ENCODE peak calls at places on chromosomes 5 and 9, in ten cellular contexts. One of them, this sample, is unnamed.

GRCh38 chr9:34546834-34547827 is 24.3 kb upstream of the ENHO start:
- DNase-seq in upper lobe of right lung: peak
- DNase-seq in prostate gland: peak
- DNase-seq in GM20000: no peak
- DNase-seq in CD8-positive, alpha-beta T cell: peak
- DNase-seq in heart right ventricle: peak
- DNase-seq in SK-N-SH: peak
- DNase-seq in cardiac muscle cell: peak
- DNase-seq in natural killer cell: no peak
- DNase-seq in uterus: peak
- DNase-seq in this sample: peak

GRCh38 chr9:137757139-137757538 is 120.4 kb upstream of the CACNA1B start:
- DNase-seq in upper lobe of right lung: no peak
- DNase-seq in prostate gland: peak
- DNase-seq in GM20000: no peak
- DNase-seq in CD8-positive, alpha-beta T cell: no peak
- DNase-seq in heart right ventricle: peak
- DNase-seq in SK-N-SH: peak
- DNase-seq in cardiac muscle cell: no peak
- DNase-seq in natural killer cell: no peak
- DNase-seq in uterus: no peak
- DNase-seq in this sample: no peak

GRCh38 chr5:177336112-177336511 is 15.4 kb downstream of the LMAN2 start:
- DNase-seq in upper lobe of right lung: no peak
- DNase-seq in prostate gland: no peak
- DNase-seq in GM20000: no peak
- DNase-seq in CD8-positive, alpha-beta T cell: no peak
- DNase-seq in heart right ventricle: no peak
- DNase-seq in SK-N-SH: peak
- DNase-seq in cardiac muscle cell: peak
- DNase-seq in natural killer cell: no peak
- DNase-seq in uterus: no peak
- DNase-seq in this sample: no peak

GRCh38 chr5:97297063-97297715 is 114.1 kb upstream of the RIOK2 start:
- DNase-seq in upper lobe of right lung: no peak
- DNase-seq in prostate gland: no peak
- DNase-seq in GM20000: peak
- DNase-seq in CD8-positive, alpha-beta T cell: no peak
- DNase-seq in heart right ventricle: no peak
- DNase-seq in SK-N-SH: peak
- DNase-seq in cardiac muscle cell: peak
- DNase-seq in natural killer cell: no peak
- DNase-seq in uterus: no peak
- DNase-seq in this sample: peak

GRCh38 chr9:15115041-15115440 is 192.0 kb downstream of the TTC39B start:
- DNase-seq in upper lobe of right lung: no peak
- DNase-seq in prostate gland: no peak
- DNase-seq in GM20000: no peak
- DNase-seq in CD8-positive, alpha-beta T cell: no peak
- DNase-seq in heart right ventricle: no peak
- DNase-seq in SK-N-SH: no peak
- DNase-seq in cardiac muscle cell: no peak
- DNase-seq in natural killer cell: no peak
- DNase-seq in uterus: no peak
- DNase-seq in this sample: no peak

GRCh38 chr9:90306118-90306517 is 336.5 kb downstream of the DIRAS2 start:
- DNase-seq in upper lobe of right lung: no peak
- DNase-seq in prostate gland: no peak
- DNase-seq in GM20000: no peak
- DNase-seq in CD8-positive, alpha-beta T cell: no peak
- DNase-seq in heart right ventricle: no peak
- DNase-seq in SK-N-SH: no peak
- DNase-seq in cardiac muscle cell: no peak
- DNase-seq in natural killer cell: no peak
- DNase-seq in uterus: no peak
- DNase-seq in this sample: no peak

GRCh38 chr9:98850851-98851729 is 43.6 kb downstream of the GALNT12 start:
- DNase-seq in upper lobe of right lung: no peak
- DNase-seq in prostate gland: no peak
- DNase-seq in GM20000: no peak
- DNase-seq in CD8-positive, alpha-beta T cell: no peak
- DNase-seq in heart right ventricle: no peak
- DNase-seq in SK-N-SH: no peak
- DNase-seq in cardiac muscle cell: no peak
- DNase-seq in natural killer cell: no peak
- DNase-seq in uterus: no peak
- DNase-seq in this sample: no peak

GRCh38 chr5:53331463-53331862 is 149.0 kb upstream of the FST start:
- DNase-seq in upper lobe of right lung: no peak
- DNase-seq in prostate gland: no peak
- DNase-seq in GM20000: no peak
- DNase-seq in CD8-positive, alpha-beta T cell: no peak
- DNase-seq in heart right ventricle: no peak
- DNase-seq in SK-N-SH: no peak
- DNase-seq in cardiac muscle cell: no peak
- DNase-seq in natural killer cell: no peak
- DNase-seq in uterus: no peak
- DNase-seq in this sample: no peak

GRCh38 chr9:125750656-125751035 is 3.5 kb downstream of the PBX3 start:
- DNase-seq in upper lobe of right lung: no peak
- DNase-seq in prostate gland: no peak
- DNase-seq in GM20000: no peak
- DNase-seq in CD8-positive, alpha-beta T cell: no peak
- DNase-seq in heart right ventricle: no peak
- DNase-seq in SK-N-SH: peak
- DNase-seq in cardiac muscle cell: peak
- DNase-seq in natural killer cell: no peak
- DNase-seq in uterus: no peak
- DNase-seq in this sample: no peak

GRCh38 chr5:79020861-79021561 is 35.9 kb upstream of the ARSB start:
- DNase-seq in upper lobe of right lung: peak
- DNase-seq in prostate gland: peak
- DNase-seq in GM20000: peak
- DNase-seq in CD8-positive, alpha-beta T cell: peak
- DNase-seq in heart right ventricle: peak
- DNase-seq in SK-N-SH: peak
- DNase-seq in cardiac muscle cell: peak
- DNase-seq in natural killer cell: no peak
- DNase-seq in uterus: peak
- DNase-seq in this sample: peak

GRCh38 chr9:91898451-91899433 is 51.3 kb downstream of the ROR2 start:
- DNase-seq in upper lobe of right lung: no peak
- DNase-seq in prostate gland: peak
- DNase-seq in GM20000: no peak
- DNase-seq in CD8-positive, alpha-beta T cell: no peak
- DNase-seq in heart right ventricle: no peak
- DNase-seq in SK-N-SH: peak
- DNase-seq in cardiac muscle cell: no peak
- DNase-seq in natural killer cell: no peak
- DNase-seq in uterus: peak
- DNase-seq in this sample: no peak

GRCh38 chr5:15183520-15183919 is 311.9 kb upstream of the ANKH start:
- DNase-seq in upper lobe of right lung: no peak
- DNase-seq in prostate gland: no peak
- DNase-seq in GM20000: no peak
- DNase-seq in CD8-positive, alpha-beta T cell: no peak
- DNase-seq in heart right ventricle: no peak
- DNase-seq in SK-N-SH: no peak
- DNase-seq in cardiac muscle cell: peak
- DNase-seq in natural killer cell: no peak
- DNase-seq in uterus: no peak
- DNase-seq in this sample: no peak

GRCh38 chr9:20606637-20607036 is 15.7 kb downstream of the MLLT3 start:
- DNase-seq in upper lobe of right lung: no peak
- DNase-seq in prostate gland: no peak
- DNase-seq in GM20000: no peak
- DNase-seq in CD8-positive, alpha-beta T cell: no peak
- DNase-seq in heart right ventricle: peak
- DNase-seq in SK-N-SH: no peak
- DNase-seq in cardiac muscle cell: no peak
- DNase-seq in natural killer cell: no peak
- DNase-seq in uterus: no peak
- DNase-seq in this sample: no peak

GRCh38 chr9:20608582-20608981 is 13.7 kb downstream of the MLLT3 start:
- DNase-seq in upper lobe of right lung: no peak
- DNase-seq in prostate gland: no peak
- DNase-seq in GM20000: no peak
- DNase-seq in CD8-positive, alpha-beta T cell: no peak
- DNase-seq in heart right ventricle: no peak
- DNase-seq in SK-N-SH: no peak
- DNase-seq in cardiac muscle cell: no peak
- DNase-seq in natural killer cell: no peak
- DNase-seq in uterus: no peak
- DNase-seq in this sample: no peak

GRCh38 chr9:20616808-20617207 is 5.5 kb downstream of the MLLT3 start:
- DNase-seq in upper lobe of right lung: no peak
- DNase-seq in prostate gland: no peak
- DNase-seq in GM20000: no peak
- DNase-seq in CD8-positive, alpha-beta T cell: no peak
- DNase-seq in heart right ventricle: no peak
- DNase-seq in SK-N-SH: no peak
- DNase-seq in cardiac muscle cell: no peak
- DNase-seq in natural killer cell: no peak
- DNase-seq in uterus: no peak
- DNase-seq in this sample: no peak

GRCh38 chr9:20614602-20615216 is 7.6 kb downstream of the MLLT3 start:
- DNase-seq in upper lobe of right lung: no peak
- DNase-seq in prostate gland: no peak
- DNase-seq in GM20000: no peak
- DNase-seq in CD8-positive, alpha-beta T cell: no peak
- DNase-seq in heart right ventricle: no peak
- DNase-seq in SK-N-SH: no peak
- DNase-seq in cardiac muscle cell: no peak
- DNase-seq in natural killer cell: no peak
- DNase-seq in uterus: no peak
- DNase-seq in this sample: no peak

DNA sequence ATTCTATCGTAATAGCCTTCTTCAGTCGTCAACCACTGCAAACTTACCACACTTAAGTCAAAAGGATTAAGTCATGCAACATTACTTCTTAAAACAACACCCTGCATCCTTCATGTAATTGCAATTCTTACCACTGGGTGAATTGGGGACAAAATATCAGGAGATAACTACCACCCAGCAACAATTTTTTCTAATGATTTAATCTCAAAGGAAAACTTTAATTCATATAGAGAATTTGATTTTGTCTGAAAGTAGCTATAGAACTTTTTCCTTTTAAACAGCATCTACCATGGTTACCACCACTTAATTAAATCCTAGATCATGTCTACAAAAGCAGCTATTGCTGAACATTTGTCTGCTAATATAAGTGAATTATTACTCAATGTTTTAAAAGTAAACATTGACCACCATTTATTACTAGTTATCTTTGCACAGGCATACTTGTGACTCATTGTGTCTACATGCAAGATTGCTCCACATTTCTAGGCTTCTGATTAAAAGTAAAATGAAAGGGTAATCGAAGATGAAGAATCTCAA is 10.5 kb downstream of the MLLT3 start:
- DNase-seq in upper lobe of right lung: no peak
- DNase-seq in prostate gland: no peak
- DNase-seq in GM20000: no peak
- DNase-seq in CD8-positive, alpha-beta T cell: no peak
- DNase-seq in heart right ventricle: no peak
- DNase-seq in SK-N-SH: peak
- DNase-seq in cardiac muscle cell: no peak
- DNase-seq in natural killer cell: no peak
- DNase-seq in uterus: no peak
- DNase-seq in this sample: no peak
- TF ChIP-seq CTCF in upper lobe of right lung: peak
- TF ChIP-seq CTCF in prostate gland: peak
- TF ChIP-seq CTCF in GM20000: no peak
- TF ChIP-seq CTCF in CD8-positive, alpha-beta T cell: peak
- TF ChIP-seq CTCF in heart right ventricle: peak
- TF ChIP-seq CTCF in SK-N-SH: peak
- TF ChIP-seq CTCF in cardiac muscle cell: peak
- TF ChIP-seq CTCF in natural killer cell: peak
- TF ChIP-seq CTCF in uterus: peak
- TF ChIP-seq CTCF in this sample: peak

DNA sequence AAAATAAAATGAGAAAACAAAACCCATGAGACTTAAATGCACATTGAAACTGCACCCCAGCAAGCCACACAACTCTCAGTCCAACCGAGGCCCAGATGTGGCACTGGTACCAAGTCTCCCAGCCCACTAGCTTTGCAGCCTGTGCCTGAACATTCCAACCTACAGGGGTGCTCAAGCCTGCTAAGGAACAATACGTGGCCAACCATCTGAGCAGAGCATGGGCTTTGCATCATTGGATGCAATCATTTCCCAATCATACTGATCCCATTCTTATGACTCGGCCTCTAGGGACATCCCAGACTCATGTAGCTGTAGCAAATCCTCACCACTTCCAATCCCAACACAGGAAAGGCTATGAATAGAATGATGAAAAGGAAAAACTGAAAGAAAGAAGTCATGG is 297.2 kb downstream of the SPOCK1 start:
- DNase-seq in upper lobe of right lung: no peak
- DNase-seq in prostate gland: no peak
- DNase-seq in GM20000: no peak
- DNase-seq in CD8-positive, alpha-beta T cell: no peak
- DNase-seq in heart right ventricle: no peak
- DNase-seq in SK-N-SH: no peak
- DNase-seq in cardiac muscle cell: no peak
- DNase-seq in natural killer cell: no peak
- DNase-seq in uterus: peak
- DNase-seq in this sample: no peak
- TF ChIP-seq CTCF in upper lobe of right lung: no peak
- TF ChIP-seq CTCF in prostate gland: no peak
- TF ChIP-seq CTCF in GM20000: no peak
- TF ChIP-seq CTCF in CD8-positive, alpha-beta T cell: no peak
- TF ChIP-seq CTCF in heart right ventricle: no peak
- TF ChIP-seq CTCF in SK-N-SH: peak
- TF ChIP-seq CTCF in cardiac muscle cell: peak
- TF ChIP-seq CTCF in natural killer cell: no peak
- TF ChIP-seq CTCF in uterus: no peak
- TF ChIP-seq CTCF in this sample: no peak

DNA sequence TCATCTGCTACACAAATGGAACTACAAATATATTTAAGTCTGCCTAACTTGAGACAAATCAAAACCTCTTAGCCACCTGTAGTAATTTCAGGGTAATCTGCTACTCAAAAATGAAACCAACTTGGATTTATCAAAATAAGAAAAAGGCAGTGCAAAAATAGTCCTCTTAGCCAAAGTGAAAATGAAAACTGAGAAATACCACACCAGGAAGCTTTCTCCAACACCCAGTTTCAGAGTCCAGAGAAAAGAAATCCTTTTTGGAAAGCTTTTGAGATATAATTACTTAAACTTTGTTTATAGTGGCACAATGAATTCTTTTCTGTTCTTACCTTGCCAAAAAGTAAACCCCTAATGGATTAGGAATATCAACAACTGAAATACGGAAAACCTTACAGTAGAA is 990.4 kb downstream of the EFNA5 start:
- DNase-seq in upper lobe of right lung: no peak
- DNase-seq in prostate gland: no peak
- DNase-seq in GM20000: no peak
- DNase-seq in CD8-positive, alpha-beta T cell: no peak
- DNase-seq in heart right ventricle: no peak
- DNase-seq in SK-N-SH: no peak
- DNase-seq in cardiac muscle cell: no peak
- DNase-seq in natural killer cell: no peak
- DNase-seq in uterus: no peak
- DNase-seq in this sample: no peak
- TF ChIP-seq CTCF in upper lobe of right lung: no peak
- TF ChIP-seq CTCF in prostate gland: no peak
- TF ChIP-seq CTCF in GM20000: no peak
- TF ChIP-seq CTCF in CD8-positive, alpha-beta T cell: no peak
- TF ChIP-seq CTCF in heart right ventricle: no peak
- TF ChIP-seq CTCF in SK-N-SH: no peak
- TF ChIP-seq CTCF in cardiac muscle cell: no peak
- TF ChIP-seq CTCF in natural killer cell: no peak
- TF ChIP-seq CTCF in uterus: no peak
- TF ChIP-seq CTCF in this sample: no peak

GRCh38 chr9:109253637-109254284 is 67.1 kb downstream of the EPB41L4B start:
- DNase-seq in upper lobe of right lung: no peak
- DNase-seq in prostate gland: peak
- DNase-seq in GM20000: no peak
- DNase-seq in CD8-positive, alpha-beta T cell: no peak
- DNase-seq in heart right ventricle: no peak
- DNase-seq in SK-N-SH: no peak
- DNase-seq in cardiac muscle cell: no peak
- DNase-seq in natural killer cell: no peak
- DNase-seq in uterus: no peak
- DNase-seq in this sample: no peak
- TF ChIP-seq CTCF in upper lobe of right lung: no peak
- TF ChIP-seq CTCF in prostate gland: no peak
- TF ChIP-seq CTCF in GM20000: no peak
- TF ChIP-seq CTCF in CD8-positive, alpha-beta T cell: no peak
- TF ChIP-seq CTCF in heart right ventricle: no peak
- TF ChIP-seq CTCF in SK-N-SH: no peak
- TF ChIP-seq CTCF in cardiac muscle cell: no peak
- TF ChIP-seq CTCF in natural killer cell: no peak
- TF ChIP-seq CTCF in uterus: no peak
- TF ChIP-seq CTCF in this sample: no peak